ENCODE peak calls at places on chromosomes 3 and 15, in ten cellular contexts. W, J, L, N, P, B, K, M, C and A are unnamed samples.

GRCh38 chr3:182397164-182397563 is 396.1 kb upstream of the ATP11B start:
- DNase-seq in W (no peak), J (no peak), L (no peak), N (no peak), P (no peak), B (no peak), K (no peak), M (no peak), C (no peak), A (no peak)

GRCh38 chr3:164748626-164749025 is 329.7 kb downstream of the SI start:
- DNase-seq in W (no peak), J (no peak), L (no peak), N (no peak), P (no peak), B (no peak), K (no peak), M (no peak), C (no peak), A (no peak)

GRCh38 chr3:10192953-10193691 is 28.4 kb downstream of the IRAK2 start:
- DNase-seq in W (no peak), J (no peak), L (no peak), N (no peak), P (no peak), B (peak; percentile 62), K (peak; percentile 58), M (peak; percentile 93), C (peak; percentile 85), A (peak; percentile 93)

GRCh38 chr3:38264307-38264706 is 1.3 kb upstream of the SLC22A13 start:
- DNase-seq in W (no peak), J (no peak), L (no peak), N (no peak), P (no peak), B (no peak), K (no peak), M (no peak), C (no peak), A (no peak)

GRCh38 chr3:30659270-30660127 is 53.1 kb downstream of the TGFBR2 start:
- DNase-seq in W (no peak), J (no peak), L (no peak), N (no peak), P (no peak), B (no peak), K (no peak), M (no peak), C (no peak), A (peak; percentile 90)

GRCh38 chr15:78368115-78368514 is 28.0 kb downstream of the CRABP1 start:
- DNase-seq in W (no peak), J (no peak), L (no peak), N (no peak), P (no peak), B (no peak), K (no peak), M (no peak), C (peak; percentile 24), A (no peak)

GRCh38 chr3:72355168-72355567 is 493.1 kb downstream of the SHQ1 start:
- DNase-seq in W (no peak), J (no peak), L (no peak), N (no peak), P (no peak), B (no peak), K (no peak), M (no peak), C (no peak), A (no peak)

GRCh38 chr3:94043285-94043684 is 14.9 kb upstream of the STX19 start:
- DNase-seq in W (no peak), J (no peak), L (no peak), N (no peak), P (no peak), B (no peak), K (no peak), M (no peak), C (no peak), A (no peak)

GRCh38 chr15:62958528-62958927 is 84.0 kb upstream of the TPM1 start:
- DNase-seq in W (peak; percentile 59), J (peak; percentile 73), L (peak; percentile 61), N (no peak), P (no peak), B (no peak), K (no peak), M (no peak), C (no peak), A (no peak)

GRCh38 chr3:113124256-113124830 is 87.0 kb upstream of the BOC start:
- DNase-seq in W (no peak), J (no peak), L (no peak), N (no peak), P (no peak), B (no peak), K (no peak), M (no peak), C (no peak), A (no peak)

GRCh38 chr15:81229596-81229995 is 32.9 kb downstream of the IL16 start:
- DNase-seq in W (peak; percentile 36), J (peak; percentile 84), L (peak; percentile 29), N (no peak), P (no peak), B (no peak), K (no peak), M (no peak), C (no peak), A (no peak)

GRCh38 chr3:108125550-108126071 is 34.8 kb upstream of the CD47 start:
- DNase-seq in W (no peak), J (no peak), L (no peak), N (no peak), P (no peak), B (peak; percentile 53), K (peak; percentile 62), M (peak; percentile 88), C (peak; percentile 89), A (no peak)

GRCh38 chr15:74451861-74452835 is 8.8 kb downstream of the UBL7 start:
- DNase-seq in W (no peak), J (no peak), L (no peak), N (no peak), P (no peak), B (no peak), K (no peak), M (no peak), C (no peak), A (no peak)

DNA sequence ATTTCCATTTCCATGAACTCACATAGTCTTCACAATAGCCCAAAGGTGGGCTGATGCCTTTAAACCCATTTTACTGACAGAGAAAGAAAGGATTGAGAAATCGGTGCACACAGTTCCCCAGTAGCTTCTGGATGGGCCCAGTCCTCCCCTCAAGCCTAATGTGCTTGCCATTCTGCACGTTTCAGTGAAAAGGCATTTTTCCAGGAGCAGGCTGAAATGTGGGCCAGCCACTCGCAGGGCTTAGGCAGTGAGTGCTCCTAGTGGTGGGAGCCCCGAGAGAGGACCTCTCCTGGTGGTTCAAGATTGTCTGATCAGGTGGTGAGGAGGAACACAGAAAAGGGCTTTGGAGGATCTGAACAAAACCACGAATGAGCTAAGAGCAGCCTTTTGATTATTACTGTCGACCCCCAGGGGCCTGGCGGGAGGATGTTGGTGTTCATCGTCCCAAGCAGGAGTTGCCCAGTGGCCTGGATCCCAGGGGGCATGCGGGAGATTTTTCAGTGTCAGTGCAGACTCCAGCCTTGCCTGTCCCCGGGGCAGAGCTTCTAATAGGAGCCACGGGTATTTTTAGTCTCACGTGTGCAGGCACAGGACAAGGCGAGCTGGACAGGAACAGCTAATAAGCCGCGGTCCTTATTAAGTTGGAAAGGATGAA is 8.7 kb upstream of the KY start:
- DNase-seq in W (no peak), J (no peak), L (peak; percentile 29), N (no peak), P (no peak), B (no peak), K (no peak), M (no peak), C (no peak), A (no peak)
- TF ChIP-seq CTCF in W (no peak), J (no peak), L (no peak), N (no peak), P (no peak), B (no peak), K (no peak), M (no peak), C (no peak), A (no peak)

DNA sequence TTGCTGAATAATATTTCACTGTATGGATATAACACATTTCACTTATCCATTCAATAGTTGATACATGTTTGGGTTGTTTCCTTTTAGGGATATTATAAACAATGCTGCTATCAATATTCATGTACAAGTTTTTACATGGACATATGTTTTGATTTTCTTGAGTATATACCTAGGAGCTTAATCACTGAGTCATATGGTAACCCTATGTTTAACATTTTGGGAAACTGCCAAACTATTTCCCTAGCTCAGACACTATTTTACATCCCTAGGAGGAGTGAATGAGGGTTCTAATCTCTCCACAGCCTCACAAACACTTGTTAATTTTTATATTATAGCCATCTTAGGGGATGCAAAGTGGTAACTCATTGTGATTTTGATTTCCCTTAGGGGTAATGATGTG is 66.0 kb downstream of the GPR156 start:
- DNase-seq in W (no peak), J (no peak), L (no peak), N (no peak), P (no peak), B (no peak), K (no peak), M (no peak), C (no peak), A (peak; percentile 19)
- H3K4me1 ChIP-seq in W (no peaks in the 10 kb centered on the region), J (peaks cover 6% of the 10 kb centered on the region), L (no peaks in the 10 kb centered on the region), N (peaks cover 5% of the 10 kb centered on the region), P (no peaks in the 10 kb centered on the region), B (no peaks in the 10 kb centered on the region), K (no peaks in the 10 kb centered on the region), M (no peaks in the 10 kb centered on the region), C (no peaks in the 10 kb centered on the region), A (no peaks in the 10 kb centered on the region)

DNA sequence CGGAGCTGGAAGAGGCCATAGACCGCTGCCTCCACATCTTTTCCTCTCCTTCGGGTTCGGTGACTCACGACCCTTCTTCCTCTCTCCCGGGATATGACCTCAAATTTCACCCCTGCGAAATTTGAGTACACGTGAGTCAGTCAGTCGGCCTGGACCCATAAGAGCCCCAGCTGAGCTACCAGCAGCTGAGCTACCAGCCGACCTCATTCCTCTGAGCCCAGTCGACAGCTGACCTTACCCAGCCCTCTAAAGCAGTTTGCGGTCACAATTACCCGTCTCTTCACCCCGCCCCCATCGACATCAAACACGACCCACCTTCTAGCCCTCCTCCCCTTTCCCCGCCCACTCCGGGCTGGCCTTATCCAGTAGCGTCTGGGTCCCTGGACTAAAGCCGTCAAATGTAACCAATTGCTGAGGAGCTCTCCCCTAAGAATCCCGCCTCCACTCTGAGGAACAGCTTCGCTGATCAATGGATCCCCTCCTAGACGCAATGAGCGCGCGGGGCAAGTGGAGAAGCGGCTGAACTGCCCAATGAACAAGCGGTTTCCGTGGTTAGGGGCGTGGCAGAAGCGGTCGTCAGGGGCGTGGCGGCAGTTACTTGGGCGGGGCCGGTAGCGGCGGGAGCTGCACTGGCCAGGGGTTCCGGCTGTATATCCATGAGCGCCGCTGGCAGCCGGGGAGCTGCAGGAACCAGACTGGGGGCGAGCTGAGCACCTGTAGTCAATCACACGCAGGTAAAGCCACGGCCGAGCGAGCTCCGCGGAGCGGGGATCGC is at the start of gene ABHD2:
- DNase-seq in W (peak; percentile 99), J (peak; percentile 99), L (peak; percentile 100), N (peak; percentile 98), P (peak; percentile 99), B (peak; percentile 99), K (peak; percentile 97), M (peak; percentile 98), C (peak; percentile 99), A (peak; percentile 100)
- TF ChIP-seq CTCF in W (no peak), J (no peak), L (no peak), N (no peak), P (no peak), B (no peak), K (no peak), M (no peak), C (no peak), A (no peak)

DNA sequence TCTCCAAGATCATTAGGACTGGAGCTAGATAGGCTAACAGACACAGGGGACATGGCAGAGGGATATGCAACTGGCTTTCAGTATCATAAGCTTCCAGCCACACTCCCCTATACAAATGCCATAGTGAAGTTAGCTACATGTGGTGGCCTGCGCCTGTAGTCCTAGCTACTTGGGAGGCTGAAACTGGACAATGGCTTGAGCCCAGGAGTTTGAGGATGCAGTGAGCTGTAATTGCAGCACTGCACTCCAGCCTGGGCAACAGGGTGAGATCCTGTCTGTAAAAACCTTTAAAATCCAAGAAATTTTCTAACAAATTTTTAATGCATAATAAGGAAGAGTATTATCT is 37.3 kb downstream of the DLG1 start:
- DNase-seq in W (no peak), J (no peak), L (no peak), N (no peak), P (no peak), B (no peak), K (no peak), M (no peak), C (no peak), A (no peak)
- H3K4me1 ChIP-seq in W (peaks cover 37% of the 10 kb centered on the region), J (peaks cover 64% of the 10 kb centered on the region), L (peaks cover 33% of the 10 kb centered on the region), N (peaks cover 2% of the 10 kb centered on the region), P (peaks cover 10% of the 10 kb centered on the region), B (no peaks in the 10 kb centered on the region), K (peaks cover 6% of the 10 kb centered on the region), M (no peaks in the 10 kb centered on the region), C (peaks cover 6% of the 10 kb centered on the region), A (peaks cover 35% of the 10 kb centered on the region)